ENCODE peak calls at places on chromosomes 16 and 17, in six cellular contexts. F, X, R, C, T and L are unnamed samples.

GRCh38 chr17:18224428-18225120 is 861 bp upstream of the LLGL1 start:
- DNase-seq in R (no peak), T (no peak), C (no peak), X (no peak), F (no peak), L (peak; percentile 61)

GRCh38 chr17:69492410-69493071 is 78.0 kb downstream of the MAP2K6 start:
- DNase-seq in C (no peak), T (no peak), R (no peak), X (no peak), F (no peak), L (no peak)

GRCh38 chr16:87949071-87949744 is 2.0 kb upstream of the BANP start:
- DNase-seq in C (no peak), X (no peak), F (no peak), T (no peak), R (peak; percentile 53), L (no peak)

GRCh38 chr17:50003916-50004315 is 8.9 kb upstream of the DLX3 start:
- DNase-seq in F (no peak), X (no peak), R (no peak), C (no peak), T (no peak), L (no peak)

GRCh38 chr17:68048996-68049395 is 13.5 kb downstream of the KPNA2 start:
- DNase-seq in T (no peak), C (no peak), R (no peak), X (no peak), F (no peak), L (no peak)

GRCh38 chr17:11251561-11252107 is 10.6 kb downstream of the SHISA6 start:
- DNase-seq in R (no peak), T (no peak), F (no peak), X (no peak), C (no peak), L (no peak)

GRCh38 chr17:65593870-65594584 is 32.6 kb upstream of the AXIN2 start:
- DNase-seq in X (no peak), C (no peak), R (no peak), T (no peak), F (no peak), L (no peak)

GRCh38 chr17:40347319-40348135 is 17.0 kb downstream of the GJD3 start:
- DNase-seq in F (no peak), X (no peak), T (no peak), R (no peak), C (no peak), L (no peak)

GRCh38 chr17:13952252-13952721 is 117.0 kb upstream of the COX10 start:
- DNase-seq in R (no peak), X (no peak), T (no peak), C (no peak), F (no peak), L (no peak)

GRCh38 chr17:44752953-44753861 is 5.6 kb upstream of the ADAM11 start:
- DNase-seq in R (peak; percentile 55), T (no peak), X (no peak), F (no peak), C (no peak), L (no peak)

GRCh38 chr16:928526-928925 is 42.3 kb downstream of the LMF1 start:
- DNase-seq in R (peak; percentile 34), T (no peak), F (peak; percentile 12), C (no peak), X (no peak), L (no peak)

GRCh38 chr16:20916289-20916688 is 15.7 kb downstream of the LYRM1 start:
- DNase-seq in X (no peak), R (no peak), F (no peak), T (no peak), C (no peak), L (no peak)

GRCh38 chr17:81270279-81270678 is 24.8 kb downstream of the SLC38A10 start:
- DNase-seq in C (no peak), T (no peak), X (no peak), R (peak; percentile 31), F (no peak), L (no peak)

GRCh38 chr17:1110844-1111598 is 68.8 kb downstream of the ABR start:
- DNase-seq in R (peak; percentile 91), C (no peak), F (peak; percentile 94), X (no peak), T (no peak), L (peak; percentile 83)

GRCh38 chr16:13912891-13913290 is 7.1 kb upstream of the ERCC4 start:
- DNase-seq in R (no peak), F (no peak), C (no peak), T (no peak), X (no peak), L (no peak)

GRCh38 chr17:42050360-42051012 is at the start of gene C17orf113:
- DNase-seq in R (peak; percentile 90), X (no peak), F (peak; percentile 61), C (peak; percentile 22), T (no peak), L (peak; percentile 64)

GRCh38 chr16:87117936-87118335 is 199.3 kb downstream of the C16orf95 start:
- DNase-seq in R (no peak), C (no peak), F (no peak), X (no peak), T (no peak), L (no peak)

GRCh38 chr17:27649929-27650328 is 18.9 kb downstream of the LGALS9 start:
- DNase-seq in F (peak; percentile 87), C (no peak), X (no peak), T (no peak), R (no peak), L (peak; percentile 51)